ENCODE peak calls at places on chromosomes 4 and X, in five cellular contexts. O is endothelial cell of umbilical vein; N is activated T-helper 2 cell treated with anti-CD3 and anti-CD28 coated beads, Interferon-gamma antibody, Interleukin-2, Interleukin-4, amounts not matched to agents 10 μg/mL and 5 μg/mL and 100 μg/mL, durations not matched to agents 14 hours and 24 hours and 36 hours; S is fibroblast of lung; P is lung microvascular endothelial cell. K is an unnamed sample.

GRCh38 chr4:19300213-19300612 is 951.5 kb upstream of the SLIT2 start:
- DNase-seq in N (no peak), S (peak), O (no peak), P (no peak), K (no peak)

GRCh38 chr4:40087799-40088366 is 31.2 kb downstream of the N4BP2 start:
- DNase-seq in P (no peak), N (no peak), S (no peak), O (no peak), K (no peak)

GRCh38 chrX:78658851-78659744 is at the start of gene RTL3:
- DNase-seq in N (no peak), P (peak), O (peak), S (peak), K (no peak)

GRCh38 chr4:108651068-108651794 is 832 bp downstream of the OSTC start:
- DNase-seq in P (peak), S (peak), N (no peak), O (peak), K (no peak)

GRCh38 chr4:62194342-62194741 is 994.2 kb downstream of the ADGRL3 start:
- DNase-seq in S (no peak), P (no peak), O (no peak), N (no peak), K (no peak)

GRCh38 chr4:146945556-146946374 is at the start of gene TTC29:
- DNase-seq in O (peak), N (peak), P (peak), S (peak), K (peak)

GRCh38 chr4:141473952-141474351 is 162.4 kb upstream of the IL15 start:
- DNase-seq in P (no peak), S (peak), N (no peak), O (no peak), K (no peak)

GRCh38 chr4:172708184-172708583 is 460.4 kb upstream of the GALNT7 start:
- DNase-seq in N (no peak), P (no peak), S (no peak), O (no peak), K (no peak)

GRCh38 chrX:16511776-16512400 is 138.1 kb upstream of the S100G start:
- DNase-seq in S (peak), O (peak), N (no peak), P (peak), K (no peak)

GRCh38 chr4:13399257-13399656 is 84.9 kb downstream of the RAB28 start:
- DNase-seq in N (no peak), S (no peak), O (no peak), P (no peak), K (no peak)

GRCh38 chr4:110869114-110869513 is 246.2 kb upstream of the PITX2 start:
- DNase-seq in P (peak), S (peak), N (no peak), O (no peak), K (no peak)

GRCh38 chrX:70117738-70118137 is 15.5 kb upstream of the IGBP1 start:
- DNase-seq in P (no peak), S (no peak), O (no peak), N (no peak), K (no peak)

GRCh38 chrX:106862972-106863688 is 40.0 kb downstream of the RIPPLY1 start:
- DNase-seq in N (no peak), O (peak), P (peak), S (no peak), K (no peak)

GRCh38 chr4:133839326-133839725 is 362.3 kb downstream of the PABPC4L start:
- DNase-seq in O (no peak), P (no peak), N (no peak), S (peak), K (no peak)

GRCh38 chr4:16082424-16083216 is 1.2 kb downstream of the PROM1 start:
- DNase-seq in O (peak), N (no peak), P (no peak), S (no peak), K (no peak)

GRCh38 chrX:151754042-151754419 is 19.5 kb downstream of the CNGA2 start:
- DNase-seq in N (no peak), S (peak), P (no peak), O (no peak), K (no peak)

GRCh38 chr4:82275431-82276423 is 98.1 kb downstream of the HNRNPD start:
- DNase-seq in O (no peak), N (no peak), S (no peak), P (no peak), K (no peak)

GRCh38 chrX:48911407-48912182 is at the start of gene SLC35A2:
- DNase-seq in O (peak), P (peak), N (peak), S (peak), K (peak)

GRCh38 chr4:123836919-123837605 is 440.5 kb downstream of the SPRY1 start:
- DNase-seq in O (no peak), N (no peak), P (peak), S (no peak), K (no peak)

GRCh38 chrX:93422693-93423092 is 250.7 kb downstream of the NAP1L3 start:
- DNase-seq in S (peak), N (no peak), O (no peak), P (peak), K (no peak)

GRCh38 chr4:147780137-147780777 is 48.4 kb downstream of the ARHGAP10 start:
- DNase-seq in P (no peak), S (no peak), N (no peak), O (no peak), K (no peak)